ENCODE peak calls at places on chromosome 6, in eight cellular contexts. One of them, this sample, is unnamed.

GRCh38 chr6:19024737-19025136 is 637.6 kb downstream of the RNF144B start:
- DNase-seq in M059J: peak
- DNase-seq in ACHN: peak
- DNase-seq in stimulated activated CD8-positive, alpha-beta memory T cell treated with anti-CD3 and anti-CD28 coated beads, Interleukin-2, amount 100 ng/mL, for 1 hour: no peak
- DNase-seq in HT1080: peak
- DNase-seq in nucleus accumbens: no peak
- DNase-seq in SK-MEL-5: peak
- DNase-seq in NCI-H2081 treated with DMSO at 0.1 percent for 48 hours: peak
- DNase-seq in this sample: peak

GRCh38 chr6:27332692-27333641 is 20.9 kb upstream of the POM121L2 start:
- DNase-seq in M059J: peak
- DNase-seq in ACHN: no peak
- DNase-seq in stimulated activated CD8-positive, alpha-beta memory T cell treated with anti-CD3 and anti-CD28 coated beads, Interleukin-2, amount 100 ng/mL, for 1 hour: no peak
- DNase-seq in HT1080: peak
- DNase-seq in nucleus accumbens: no peak
- DNase-seq in SK-MEL-5: peak
- DNase-seq in NCI-H2081 treated with DMSO at 0.1 percent for 48 hours: no peak
- DNase-seq in this sample: peak

GRCh38 chr6:89007209-89008001 is 44.0 kb upstream of the RNGTT start:
- DNase-seq in M059J: peak
- DNase-seq in ACHN: no peak
- DNase-seq in stimulated activated CD8-positive, alpha-beta memory T cell treated with anti-CD3 and anti-CD28 coated beads, Interleukin-2, amount 100 ng/mL, for 1 hour: no peak
- DNase-seq in HT1080: no peak
- DNase-seq in nucleus accumbens: no peak
- DNase-seq in SK-MEL-5: no peak
- DNase-seq in NCI-H2081 treated with DMSO at 0.1 percent for 48 hours: no peak
- DNase-seq in this sample: no peak

GRCh38 chr6:5112065-5112799 is 27.1 kb downstream of the PPP1R3G start:
- DNase-seq in M059J: peak
- DNase-seq in ACHN: peak
- DNase-seq in stimulated activated CD8-positive, alpha-beta memory T cell treated with anti-CD3 and anti-CD28 coated beads, Interleukin-2, amount 100 ng/mL, for 1 hour: no peak
- DNase-seq in HT1080: peak
- DNase-seq in nucleus accumbens: no peak
- DNase-seq in SK-MEL-5: no peak
- DNase-seq in NCI-H2081 treated with DMSO at 0.1 percent for 48 hours: no peak
- DNase-seq in this sample: no peak

GRCh38 chr6:21595951-21596378 is 2.4 kb downstream of the SOX4 start:
- DNase-seq in M059J: no peak
- DNase-seq in ACHN: no peak
- DNase-seq in stimulated activated CD8-positive, alpha-beta memory T cell treated with anti-CD3 and anti-CD28 coated beads, Interleukin-2, amount 100 ng/mL, for 1 hour: no peak
- DNase-seq in HT1080: no peak
- DNase-seq in nucleus accumbens: no peak
- DNase-seq in SK-MEL-5: peak
- DNase-seq in NCI-H2081 treated with DMSO at 0.1 percent for 48 hours: no peak
- DNase-seq in this sample: no peak

GRCh38 chr6:108760158-108761050 is 87.8 kb upstream of the ARMC2 start:
- DNase-seq in M059J: peak
- DNase-seq in ACHN: no peak
- DNase-seq in stimulated activated CD8-positive, alpha-beta memory T cell treated with anti-CD3 and anti-CD28 coated beads, Interleukin-2, amount 100 ng/mL, for 1 hour: no peak
- DNase-seq in HT1080: peak
- DNase-seq in nucleus accumbens: no peak
- DNase-seq in SK-MEL-5: no peak
- DNase-seq in NCI-H2081 treated with DMSO at 0.1 percent for 48 hours: no peak
- DNase-seq in this sample: peak

GRCh38 chr6:102701019-102701418 is 1307.5 kb downstream of the GRIK2 start:
- DNase-seq in M059J: no peak
- DNase-seq in ACHN: no peak
- DNase-seq in stimulated activated CD8-positive, alpha-beta memory T cell treated with anti-CD3 and anti-CD28 coated beads, Interleukin-2, amount 100 ng/mL, for 1 hour: no peak
- DNase-seq in HT1080: no peak
- DNase-seq in nucleus accumbens: no peak
- DNase-seq in SK-MEL-5: no peak
- DNase-seq in NCI-H2081 treated with DMSO at 0.1 percent for 48 hours: no peak
- DNase-seq in this sample: no peak

GRCh38 chr6:89034586-89035251 is 45.8 kb upstream of the PNRC1 start:
- DNase-seq in M059J: peak
- DNase-seq in ACHN: peak
- DNase-seq in stimulated activated CD8-positive, alpha-beta memory T cell treated with anti-CD3 and anti-CD28 coated beads, Interleukin-2, amount 100 ng/mL, for 1 hour: no peak
- DNase-seq in HT1080: peak
- DNase-seq in nucleus accumbens: no peak
- DNase-seq in SK-MEL-5: peak
- DNase-seq in NCI-H2081 treated with DMSO at 0.1 percent for 48 hours: no peak
- DNase-seq in this sample: no peak

GRCh38 chr6:29955783-29956182 is 13.5 kb downstream of the HLA-A start:
- DNase-seq in M059J: peak
- DNase-seq in ACHN: no peak
- DNase-seq in stimulated activated CD8-positive, alpha-beta memory T cell treated with anti-CD3 and anti-CD28 coated beads, Interleukin-2, amount 100 ng/mL, for 1 hour: no peak
- DNase-seq in HT1080: no peak
- DNase-seq in nucleus accumbens: no peak
- DNase-seq in SK-MEL-5: no peak
- DNase-seq in NCI-H2081 treated with DMSO at 0.1 percent for 48 hours: no peak
- DNase-seq in this sample: no peak

GRCh38 chr6:11381801-11382513 is 149.5 kb upstream of the NEDD9 start:
- DNase-seq in M059J: no peak
- DNase-seq in ACHN: no peak
- DNase-seq in stimulated activated CD8-positive, alpha-beta memory T cell treated with anti-CD3 and anti-CD28 coated beads, Interleukin-2, amount 100 ng/mL, for 1 hour: peak
- DNase-seq in HT1080: no peak
- DNase-seq in nucleus accumbens: no peak
- DNase-seq in SK-MEL-5: no peak
- DNase-seq in NCI-H2081 treated with DMSO at 0.1 percent for 48 hours: no peak
- DNase-seq in this sample: no peak

GRCh38 chr6:113169484-113169883 is 687.7 kb upstream of the MARCKS start:
- DNase-seq in M059J: peak
- DNase-seq in ACHN: no peak
- DNase-seq in stimulated activated CD8-positive, alpha-beta memory T cell treated with anti-CD3 and anti-CD28 coated beads, Interleukin-2, amount 100 ng/mL, for 1 hour: no peak
- DNase-seq in HT1080: peak
- DNase-seq in nucleus accumbens: no peak
- DNase-seq in SK-MEL-5: no peak
- DNase-seq in NCI-H2081 treated with DMSO at 0.1 percent for 48 hours: no peak
- DNase-seq in this sample: no peak

GRCh38 chr6:12241493-12242214 is 48.5 kb upstream of the EDN1 start:
- DNase-seq in M059J: no peak
- DNase-seq in ACHN: no peak
- DNase-seq in stimulated activated CD8-positive, alpha-beta memory T cell treated with anti-CD3 and anti-CD28 coated beads, Interleukin-2, amount 100 ng/mL, for 1 hour: no peak
- DNase-seq in HT1080: no peak
- DNase-seq in nucleus accumbens: no peak
- DNase-seq in SK-MEL-5: no peak
- DNase-seq in NCI-H2081 treated with DMSO at 0.1 percent for 48 hours: no peak
- DNase-seq in this sample: no peak

This sample was measured in OCI-M1.